ENCODE peak calls at places on chromosomes 11 and 22, in four cellular contexts. One of them, this sample, is unnamed.

GRCh38 chr22:20469110-20469855 is 26.3 kb downstream of the KLHL22 start:
- DNase-seq in NCI-H187 treated with DMSO at 0.1 percent for 48 hours: no peak
- DNase-seq in astrocyte of the cerebellum: no peak
- DNase-seq in M059J: no peak
- DNase-seq in this sample: no peak

GRCh38 chr11:69682221-69682620 is 7.1 kb upstream of the LTO1 start:
- DNase-seq in M059J: peak
- DNase-seq in NCI-H187 treated with DMSO at 0.1 percent for 48 hours: no peak
- DNase-seq in astrocyte of the cerebellum: no peak
- DNase-seq in this sample: peak

GRCh38 chr11:130979386-130979972 is 63.2 kb upstream of the SNX19 start:
- DNase-seq in NCI-H187 treated with DMSO at 0.1 percent for 48 hours: no peak
- DNase-seq in astrocyte of the cerebellum: peak
- DNase-seq in M059J: peak
- DNase-seq in this sample: no peak

GRCh38 chr11:32698579-32698978 is 95.9 kb downstream of the CCDC73 start:
- DNase-seq in M059J: no peak
- DNase-seq in astrocyte of the cerebellum: no peak
- DNase-seq in NCI-H187 treated with DMSO at 0.1 percent for 48 hours: no peak
- DNase-seq in this sample: no peak

GRCh38 chr22:42270178-42270511 is 308 bp downstream of the TCF20 start:
- DNase-seq in NCI-H187 treated with DMSO at 0.1 percent for 48 hours: no peak
- DNase-seq in astrocyte of the cerebellum: no peak
- DNase-seq in M059J: no peak
- DNase-seq in this sample: peak

GRCh38 chr11:69249641-69250502 is 44.1 kb upstream of the MYEOV start:
- DNase-seq in M059J: no peak
- DNase-seq in astrocyte of the cerebellum: peak
- DNase-seq in NCI-H187 treated with DMSO at 0.1 percent for 48 hours: no peak
- DNase-seq in this sample: no peak

GRCh38 chr22:33923660-33924246 is 3.5 kb upstream of the LARGE1 start:
- DNase-seq in astrocyte of the cerebellum: peak
- DNase-seq in M059J: peak
- DNase-seq in NCI-H187 treated with DMSO at 0.1 percent for 48 hours: peak
- DNase-seq in this sample: peak

GRCh38 chr11:58192229-58192628 is 3.4 kb downstream of the OR9Q2 start:
- DNase-seq in astrocyte of the cerebellum: no peak
- DNase-seq in NCI-H187 treated with DMSO at 0.1 percent for 48 hours: no peak
- DNase-seq in M059J: no peak
- DNase-seq in this sample: no peak

GRCh38 chr11:99592241-99592640 is 571.5 kb downstream of the CNTN5 start:
- DNase-seq in M059J: peak
- DNase-seq in astrocyte of the cerebellum: no peak
- DNase-seq in NCI-H187 treated with DMSO at 0.1 percent for 48 hours: no peak
- DNase-seq in this sample: no peak

GRCh38 chr22:39703890-39704658 is 133.5 kb downstream of the CACNA1I start:
- DNase-seq in astrocyte of the cerebellum: no peak
- DNase-seq in M059J: no peak
- DNase-seq in NCI-H187 treated with DMSO at 0.1 percent for 48 hours: no peak
- DNase-seq in this sample: no peak